ENCODE peak calls at places on chromosomes 2 and 18, in four cellular contexts. F is left lung, L is aorta, M is Right ventricle myocardium inferior. Y is an unnamed sample.

GRCh38 chr2:163595033-163595432 is 140.8 kb downstream of the FIGN start:
- ATAC-seq in F (no peak), L (peak), M (no peak), Y (no peak)

GRCh38 chr2:3257166-3257565 is 120.5 kb downstream of the EIPR1 start:
- ATAC-seq in F (no peak), L (no peak), M (no peak), Y (no peak)

GRCh38 chr2:120013569-120014223 is 819 bp downstream of the EPB41L5 start:
- ATAC-seq in F (peak), L (no peak), M (no peak), Y (no peak)

GRCh38 chr18:55996726-55997125 is 408.7 kb upstream of the TCF4 start:
- ATAC-seq in F (no peak), L (no peak), M (no peak), Y (no peak)

GRCh38 chr2:42618972-42619371 is 50.5 kb downstream of the MTA3 start:
- ATAC-seq in F (no peak), L (no peak), M (no peak), Y (no peak)

GRCh38 chr2:240796543-240797499 is 23.2 kb downstream of the KIF1A start:
- ATAC-seq in F (no peak), L (no peak), M (no peak), Y (no peak)

GRCh38 chr2:58138631-58139030 is 92.0 kb downstream of the VRK2 start:
- ATAC-seq in F (no peak), L (no peak), M (no peak), Y (no peak)

GRCh38 chr2:213834746-213835145 is 550.5 kb downstream of the SPAG16 start:
- ATAC-seq in F (no peak), L (peak), M (no peak), Y (peak)

GRCh38 chr2:37449686-37450392 is 105.4 kb downstream of the QPCT start:
- ATAC-seq in F (peak), L (no peak), M (no peak), Y (no peak)